ENCODE peak calls at places on chromosomes 3 and 15, in six cellular contexts. W, Y, C, S, E and Q are unnamed samples.

GRCh38 chr15:46309914-46310313 is 675.1 kb downstream of the SQOR start:
- DNase-seq in W (no peak), Y (no peak), C (no peak), S (no peak), E (no peak), Q (no peak)

GRCh38 chr3:185733980-185734724 is 90.7 kb downstream of the IGF2BP2 start:
- DNase-seq in W (peak; percentile 43), Y (no peak), C (no peak), S (peak; percentile 89), E (peak; percentile 63), Q (peak; percentile 46)

GRCh38 chr15:93520206-93520605 is 431.2 kb upstream of the RGMA start:
- DNase-seq in W (no peak), Y (no peak), C (no peak), S (no peak), E (no peak), Q (no peak)

GRCh38 chr15:31304736-31305365 is 21.8 kb upstream of the KLF13 start:
- DNase-seq in W (no peak), Y (no peak), C (no peak), S (no peak), E (no peak), Q (no peak)

GRCh38 chr3:94440767-94441493 is 378.1 kb downstream of the NSUN3 start:
- DNase-seq in W (no peak), Y (no peak), C (no peak), S (peak; percentile 89), E (no peak), Q (no peak)

GRCh38 chr15:74830868-74831267 is 4.4 kb downstream of the CPLX3 start:
- DNase-seq in W (no peak), Y (peak; percentile 48), C (no peak), S (no peak), E (no peak), Q (no peak)

GRCh38 chr15:63879211-63879610 is 45.5 kb upstream of the HERC1 start:
- DNase-seq in W (no peak), Y (no peak), C (no peak), S (no peak), E (no peak), Q (no peak)

GRCh38 chr15:77649610-77650009 is 16.9 kb upstream of the LINGO1 start:
- DNase-seq in W (no peak), Y (no peak), C (peak; percentile 20), S (no peak), E (no peak), Q (no peak)

GRCh38 chr3:10554236-10554611 is 48.8 kb upstream of the ATP2B2 start:
- DNase-seq in W (no peak), Y (no peak), C (no peak), S (no peak), E (no peak), Q (no peak)

GRCh38 chr3:131786386-131786785 is 248.4 kb downstream of the CPNE4 start:
- DNase-seq in W (no peak), Y (no peak), C (no peak), S (no peak), E (no peak), Q (no peak)

GRCh38 chr3:37163262-37164020 is 10.9 kb downstream of the LRRFIP2 start:
- DNase-seq in W (no peak), Y (no peak), C (no peak), S (peak; percentile 82), E (no peak), Q (no peak)

GRCh38 chr3:52144034-52144795 is 10.0 kb downstream of the POC1A start:
- DNase-seq in W (peak; percentile 78), Y (peak; percentile 87), C (peak; percentile 89), S (peak; percentile 77), E (peak; percentile 87), Q (peak; percentile 90)

GRCh38 chr3:36663666-36664291 is 100.6 kb downstream of the DCLK3 start:
- DNase-seq in W (no peak), Y (no peak), C (no peak), S (peak; percentile 60), E (no peak), Q (no peak)

GRCh38 chr3:126834596-126835471 is 130.8 kb downstream of the CHCHD6 start:
- DNase-seq in W (no peak), Y (no peak), C (no peak), S (no peak), E (no peak), Q (no peak)
- H3K27ac ChIP-seq in W (no peak overlapping the region), Y (no peak overlapping the region), C (no peak overlapping the region), S (no peak overlapping the region), E (no peak overlapping the region), Q (no peak overlapping the region)

GRCh38 chr15:55796321-55796965 is 53.5 kb upstream of the PRTG start:
- DNase-seq in W (no peak), Y (no peak), C (no peak), S (peak; percentile 17), E (no peak), Q (no peak)
- TF ChIP-seq CTCF in W (no peak), Y (no peak), C (no peak), S (no peak), E (no peak), Q (no peak)

GRCh38 chr3:113746069-113746954 is at the start of gene NAA50:
- DNase-seq in W (peak; percentile 93), Y (peak; percentile 95), C (peak; percentile 97), S (peak; percentile 95), E (peak; percentile 94), Q (peak; percentile 93)

GRCh38 chr3:113745273-113746068 is 578 bp downstream of the NAA50 start:
- DNase-seq in W (peak; percentile 82), Y (peak; percentile 36), C (peak; percentile 77), S (peak; percentile 90), E (peak; percentile 81), Q (peak; percentile 89)

GRCh38 chr3:113744941-113745272 is 1.1 kb downstream of the NAA50 start:
- DNase-seq in W (no peak), Y (no peak), C (no peak), S (no peak), E (no peak), Q (no peak)

GRCh38 chr3:113741086-113741485 is 5.0 kb downstream of the NAA50 start:
- DNase-seq in W (no peak), Y (no peak), C (no peak), S (no peak), E (no peak), Q (no peak)

DNA sequence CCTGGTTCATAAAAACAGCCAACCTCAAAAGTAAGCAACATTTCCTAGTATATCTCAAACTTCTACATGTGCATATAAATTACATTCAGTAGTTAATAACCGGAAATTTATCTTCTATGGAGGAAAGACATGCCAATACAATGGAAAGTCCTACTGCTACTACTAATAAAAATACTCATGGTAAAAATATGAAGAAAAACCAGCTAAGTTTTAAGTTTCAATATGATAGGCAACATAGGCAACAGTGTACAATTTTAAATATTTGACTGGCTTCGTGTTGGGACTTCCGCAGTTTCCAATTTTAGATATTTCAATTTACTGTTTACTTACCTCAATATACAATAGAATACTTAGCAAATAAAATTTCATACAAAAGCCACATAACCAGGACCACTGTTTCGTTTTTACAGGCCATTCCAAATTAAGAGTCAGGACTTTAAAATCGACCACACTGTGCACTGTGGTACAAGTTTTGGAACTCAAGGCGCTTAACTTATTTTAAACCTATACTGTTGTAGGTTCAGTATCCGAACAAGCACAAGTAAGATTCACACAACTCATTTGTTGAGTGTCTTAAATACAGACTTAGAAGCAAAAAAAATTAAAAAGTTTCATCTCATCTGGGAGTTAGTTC is 2.9 kb downstream of the NAA50 start:
- DNase-seq in W (no peak), Y (no peak), C (no peak), S (no peak), E (no peak), Q (no peak)
- H3K4me3 ChIP-seq in W (no peak overlapping the region), Y (no peak overlapping the region), C (no peak overlapping the region), S (no peak overlapping the region), E (no peak overlapping the region), Q (no peak overlapping the region)

GRCh38 chr3:104437891-104438290 is 928.8 kb upstream of the ALCAM start:
- DNase-seq in W (no peak), Y (no peak), C (no peak), S (peak; percentile 10), E (no peak), Q (no peak)

GRCh38 chr3:104438761-104439160 is 927.9 kb upstream of the ALCAM start:
- DNase-seq in W (no peak), Y (no peak), C (no peak), S (no peak), E (no peak), Q (no peak)

GRCh38 chr3:104437131-104437750 is 929.5 kb upstream of the ALCAM start:
- DNase-seq in W (no peak), Y (no peak), C (no peak), S (peak; percentile 53), E (no peak), Q (no peak)

DNA sequence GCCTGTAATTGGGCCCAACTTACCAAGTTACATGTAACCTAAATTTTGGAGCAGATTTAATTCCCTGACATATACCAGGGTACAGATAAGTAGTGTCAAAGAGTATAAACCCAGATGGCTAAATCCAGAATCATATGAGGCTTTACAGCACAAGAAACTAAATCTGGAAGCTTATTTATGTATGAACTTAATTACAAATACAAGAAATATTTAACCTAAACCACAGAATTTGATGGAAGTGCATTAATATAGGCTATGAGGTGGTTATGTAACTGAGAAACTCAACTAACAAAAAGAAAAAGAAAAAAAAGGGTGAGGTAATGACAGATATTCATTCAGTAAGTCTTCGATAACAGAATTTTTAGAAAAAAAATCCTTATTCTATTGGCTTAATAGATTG is 930.2 kb upstream of the ALCAM start:
- DNase-seq in W (no peak), Y (no peak), C (no peak), S (no peak), E (no peak), Q (no peak)
- H3K27ac ChIP-seq in W (no peak overlapping the region), Y (no peak overlapping the region), C (no peak overlapping the region), S (no peak overlapping the region), E (no peak overlapping the region), Q (no peak overlapping the region)

DNA sequence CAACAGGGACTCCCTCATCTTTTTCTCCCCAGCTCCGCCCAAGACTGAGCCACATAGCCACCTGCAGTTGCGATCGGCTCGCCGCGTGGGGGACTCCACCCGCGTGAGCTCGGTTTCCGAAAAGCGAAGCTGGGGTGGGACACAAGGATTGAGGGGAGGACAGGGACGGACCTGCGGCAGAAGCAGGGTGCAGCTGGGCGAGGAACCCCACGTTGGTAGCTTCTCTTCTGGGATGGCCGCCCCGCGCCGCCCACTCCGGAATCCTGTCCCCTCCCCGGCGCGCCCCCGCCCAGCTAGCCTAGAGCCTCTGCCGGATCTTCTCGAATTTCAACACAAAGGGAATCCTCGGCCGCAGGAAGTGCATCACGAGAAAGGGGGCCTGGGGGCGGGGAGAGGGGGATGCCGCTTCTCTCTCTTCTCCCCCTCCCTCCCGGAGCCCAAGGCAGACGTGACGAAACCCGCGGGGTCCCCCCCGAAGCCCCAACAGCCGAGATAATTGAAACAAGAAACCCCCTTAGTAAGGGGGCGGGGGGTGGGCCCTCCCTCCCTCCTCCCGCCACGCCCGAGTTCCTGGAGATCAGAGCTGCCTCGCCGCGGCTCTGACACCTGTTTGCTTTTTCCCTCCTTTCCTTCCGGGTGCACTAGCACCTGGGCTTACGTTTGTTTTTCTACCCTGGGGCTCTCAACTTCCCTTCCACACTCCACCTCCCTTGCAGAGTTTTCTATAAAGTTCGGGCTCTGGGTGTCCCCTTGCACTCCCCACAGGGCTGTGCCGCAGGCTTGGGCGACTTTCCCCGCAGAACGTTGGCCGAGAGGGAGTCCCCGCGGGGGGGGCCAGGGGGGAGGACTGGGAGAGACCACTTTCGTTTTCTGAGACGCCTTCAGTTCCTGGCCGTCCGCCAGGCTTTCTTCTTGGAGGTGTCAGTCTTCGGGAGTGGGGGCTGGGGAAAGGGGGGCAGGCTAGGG is 1.3 kb upstream of the KCNH8 start:
- DNase-seq in W (peak; percentile 82), Y (peak; percentile 46), C (peak; percentile 73), S (peak; percentile 20), E (peak; percentile 77), Q (peak; percentile 76)
- TF ChIP-seq CTCF in W (peak; percentile 2), Y (peak; percentile 49), C (peak; percentile 23), S (peak; percentile 17), E (peak; percentile 48), Q (peak; percentile 45)